ENCODE peak calls at places on chromosomes 11 and 22, in five cellular contexts. V, W, U, E and T are unnamed samples.

GRCh38 chr11:102398297-102398696 is 51.3 kb downstream of the BIRC2 start:
- DNase-seq in V (no peak), W (no peak), U (no peak), E (no peak), T (no peak)

GRCh38 chr11:1852885-1853284 is at the start of gene LSP1:
- DNase-seq in V (no peak), W (no peak), U (no peak), E (no peak), T (no peak)

GRCh38 chr11:10450451-10451398 is 4.3 kb upstream of the AMPD3 start:
- DNase-seq in V (peak), W (peak), U (no peak), E (no peak), T (peak)

GRCh38 chr22:31345331-31346254 is 553 bp downstream of the PATZ1 start:
- DNase-seq in V (peak), W (peak), U (peak), E (peak), T (peak)

GRCh38 chr22:33584152-33584551 is 336.1 kb downstream of the LARGE1 start:
- DNase-seq in V (no peak), W (no peak), U (no peak), E (no peak), T (no peak)

GRCh38 chr11:45150943-45151342 is 4.5 kb downstream of the PRDM11 start:
- DNase-seq in V (no peak), W (no peak), U (no peak), E (no peak), T (no peak)

GRCh38 chr11:68142028-68142412 is 20.8 kb upstream of the CHKA start:
- DNase-seq in V (peak), W (no peak), U (no peak), E (no peak), T (no peak)

GRCh38 chr11:78414321-78415051 is 3.1 kb downstream of the GAB2 start:
- DNase-seq in V (no peak), W (no peak), U (no peak), E (no peak), T (no peak)

GRCh38 chr11:43245471-43245870 is 66.3 kb upstream of the API5 start:
- DNase-seq in V (no peak), W (no peak), U (no peak), E (no peak), T (no peak)

GRCh38 chr11:112834277-112834755 is 126.9 kb upstream of the NCAM1 start:
- DNase-seq in V (peak), W (peak), U (no peak), E (no peak), T (peak)

GRCh38 chr11:75949023-75949672 is 134.1 kb downstream of the UVRAG start:
- DNase-seq in V (no peak), W (no peak), U (no peak), E (no peak), T (no peak)

GRCh38 chr11:122781378-122782040 is 56.8 kb upstream of the CRTAM start:
- DNase-seq in V (peak), W (peak), U (peak), E (peak), T (peak)

GRCh38 chr22:35488513-35488912 is 52.1 kb upstream of the RASD2 start:
- DNase-seq in V (no peak), W (no peak), U (no peak), E (no peak), T (no peak)

GRCh38 chr11:72521672-72522071 is 87.3 kb upstream of the CLPB start:
- DNase-seq in V (no peak), W (no peak), U (no peak), E (no peak), T (no peak)

GRCh38 chr11:26201411-26201810 is 130.5 kb upstream of the ANO3 start:
- DNase-seq in V (no peak), W (no peak), U (no peak), E (no peak), T (no peak)

GRCh38 chr11:102347526-102348331 is 715 bp downstream of the BIRC2 start:
- DNase-seq in V (peak), W (no peak), U (no peak), E (peak), T (peak)

GRCh38 chr11:23954730-23955129 is 542.1 kb upstream of the LUZP2 start:
- DNase-seq in V (no peak), W (no peak), U (no peak), E (no peak), T (no peak)

GRCh38 chr11:43784301-43784700 is 96.3 kb upstream of the ALKBH3 start:
- DNase-seq in V (no peak), W (no peak), U (no peak), E (no peak), T (no peak)

GRCh38 chr11:1111545-1112212 is 37.0 kb downstream of the MUC2 start:
- DNase-seq in V (no peak), W (no peak), U (no peak), E (no peak), T (no peak)

GRCh38 chr22:36934940-36935610 is 21.6 kb downstream of the CSF2RB start:
- DNase-seq in V (no peak), W (no peak), U (no peak), E (no peak), T (no peak)

GRCh38 chr11:43268161-43268560 is 43.6 kb upstream of the API5 start:
- DNase-seq in V (no peak), W (peak), U (no peak), E (no peak), T (no peak)

GRCh38 chr11:75470681-75471080 is 37.7 kb upstream of the KLHL35 start:
- DNase-seq in V (no peak), W (no peak), U (no peak), E (no peak), T (no peak)

GRCh38 chr22:46072030-46072881 is 78.1 kb upstream of the PPARA start:
- DNase-seq in V (no peak), W (peak), U (no peak), E (no peak), T (no peak)

GRCh38 chr11:17992916-17993315 is 19.9 kb downstream of the SERGEF start:
- DNase-seq in V (peak), W (no peak), U (no peak), E (no peak), T (no peak)

GRCh38 chr11:57643802-57644201 is 5.9 kb downstream of the YPEL4 start:
- DNase-seq in V (no peak), W (no peak), U (no peak), E (no peak), T (peak)

DNA sequence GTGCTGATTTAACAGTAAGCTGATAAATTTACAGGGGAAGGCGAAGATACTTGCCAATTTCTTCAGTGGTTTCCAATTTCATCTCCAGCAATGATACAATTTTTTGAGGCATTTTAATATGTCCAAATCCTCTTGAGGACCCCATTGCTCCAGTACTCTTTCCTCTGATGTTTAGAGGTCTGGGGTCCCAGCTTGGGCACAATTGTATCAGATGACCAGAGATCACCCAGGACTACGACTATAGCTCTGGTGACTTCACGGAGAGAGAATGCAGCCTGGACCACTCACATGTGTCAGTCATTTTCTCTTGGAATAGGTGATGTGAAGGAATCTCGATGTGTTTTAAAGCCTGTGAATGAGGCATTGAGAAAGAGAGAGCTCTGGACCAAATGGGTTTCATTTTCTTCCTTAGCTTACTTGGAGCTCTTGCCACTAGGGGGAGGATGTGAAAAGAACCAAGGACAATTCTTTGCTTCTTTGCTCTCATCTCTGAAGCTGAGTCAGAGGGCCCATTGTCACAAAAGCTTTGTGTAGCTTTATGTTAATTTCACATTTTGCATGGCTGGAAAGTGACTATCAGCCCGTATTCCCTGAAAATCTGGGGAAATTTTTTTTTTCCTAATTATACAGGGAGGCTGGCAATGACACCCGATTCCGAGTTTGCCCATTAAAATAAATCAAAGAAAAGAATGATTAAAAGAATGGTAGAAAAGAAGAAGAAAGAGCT is 6.7 kb upstream of the CCDC90B start:
- DNase-seq in V (peak), W (peak), U (no peak), E (peak), T (peak)
- TF ChIP-seq CTCF in V (peak), W (peak), U (peak), E (peak), T (peak)

GRCh38 chr11:33211153-33211552 is 46.0 kb upstream of the HIPK3 start:
- DNase-seq in V (no peak), W (no peak), U (no peak), E (peak), T (no peak)

GRCh38 chr11:33207408-33207985 is 46.2 kb upstream of the CSTF3 start:
- DNase-seq in V (no peak), W (peak), U (no peak), E (no peak), T (no peak)

GRCh38 chr11:33211588-33211987 is 45.6 kb upstream of the HIPK3 start:
- DNase-seq in V (no peak), W (no peak), U (no peak), E (no peak), T (peak)

GRCh38 chr11:33208150-33208549 is 46.9 kb upstream of the CSTF3 start:
- DNase-seq in V (no peak), W (no peak), U (no peak), E (no peak), T (no peak)
- H3K27ac ChIP-seq in V (no peak), W (no peak), U (no peak), E (no peak), T (no peak)

GRCh38 chr22:21669026-21669425 is 3.2 kb downstream of the PPIL2 start:
- DNase-seq in V (no peak), W (no peak), U (no peak), E (no peak), T (no peak)

GRCh38 chr22:21663738-21664137 is 2.1 kb upstream of the PPIL2 start:
- DNase-seq in V (no peak), W (no peak), U (no peak), E (no peak), T (no peak)

GRCh38 chr22:21665047-21665851 is 563 bp upstream of the PPIL2 start:
- DNase-seq in V (no peak), W (no peak), U (no peak), E (no peak), T (no peak)

GRCh38 chr22:21661991-21662390 is 3.8 kb upstream of the PPIL2 start:
- DNase-seq in V (no peak), W (no peak), U (no peak), E (no peak), T (no peak)

GRCh38 chr22:21666786-21667185 is 974 bp downstream of the PPIL2 start:
- DNase-seq in V (no peak), W (no peak), U (no peak), E (no peak), T (no peak)
- H3K4me3 ChIP-seq in V (peak), W (peak), U (peak), E (peak), T (peak)

GRCh38 chr11:93285430-93285829 is 45.1 kb upstream of the DEUP1 start:
- DNase-seq in V (no peak), W (no peak), U (no peak), E (no peak), T (no peak)
- TF ChIP-seq CTCF in V (no peak), W (no peak), U (no peak), E (no peak), T (no peak)

GRCh38 chr11:110711448-110711775 is 825 bp downstream of the ARHGAP20 start:
- DNase-seq in V (no peak), W (no peak), U (no peak), E (no peak), T (no peak)
- H3K27ac ChIP-seq in V (peak), W (no peak), U (peak), E (peak), T (no peak)

GRCh38 chr22:23682082-23682481 is 8.7 kb upstream of the RGL4 start:
- DNase-seq in V (no peak), W (no peak), U (no peak), E (no peak), T (no peak)

GRCh38 chr22:23683545-23683944 is 7.3 kb upstream of the RGL4 start:
- DNase-seq in V (no peak), W (no peak), U (no peak), E (no peak), T (no peak)

GRCh38 chr22:23684051-23684450 is 6.8 kb upstream of the RGL4 start:
- DNase-seq in V (no peak), W (no peak), U (no peak), E (no peak), T (no peak)

GRCh38 chr22:23681026-23681809 is 9.6 kb upstream of the RGL4 start:
- DNase-seq in V (no peak), W (no peak), U (no peak), E (no peak), T (no peak)

DNA sequence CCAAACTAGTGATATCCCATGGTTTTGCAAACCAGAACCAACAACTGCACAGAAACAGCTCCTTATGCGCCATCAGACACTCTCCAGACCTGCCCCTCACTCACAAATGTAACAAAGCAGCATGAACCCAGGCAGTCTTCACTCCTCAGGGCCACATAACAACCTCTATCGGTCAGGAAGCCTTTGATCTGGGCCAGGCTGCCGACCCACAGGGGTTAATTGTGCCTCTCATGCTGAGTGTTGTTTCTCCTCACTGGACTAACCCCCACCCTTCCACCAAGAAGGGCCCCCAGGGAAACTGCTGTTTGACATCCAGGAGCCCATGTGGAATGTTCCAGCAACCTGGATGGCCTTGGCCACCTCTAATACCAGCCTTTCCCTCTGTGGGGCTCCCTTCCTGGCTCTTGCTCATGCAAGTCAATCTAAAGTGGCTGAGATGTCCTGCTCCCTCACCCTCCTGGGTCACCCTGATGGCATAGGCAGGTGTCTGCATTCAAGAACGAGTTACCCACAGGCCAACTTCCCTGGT is 7.9 kb upstream of the RGL4 start:
- DNase-seq in V (no peak), W (no peak), U (no peak), E (no peak), T (no peak)
- H3K4me3 ChIP-seq in V (no peak), W (no peak), U (no peak), E (no peak), T (no peak)

GRCh38 chr11:66879583-66879982 is 22.7 kb downstream of the LRFN4 start:
- DNase-seq in V (no peak), W (no peak), U (no peak), E (no peak), T (no peak)
- TF ChIP-seq CTCF in V (no peak), W (no peak), U (no peak), E (no peak), T (no peak)